ENCODE peak calls at places on chromosomes 16 and 17, in six cellular contexts. T is body of pancreas; F is effector memory CD4-positive, alpha-beta T cell; B is IMR-90; G is BE2C; S is tibial nerve. U is an unnamed sample.

GRCh38 chr16:64280317-64280716 is 841.5 kb downstream of the CDH11 start:
- DNase-seq in F (no peak), T (no peak), B (no peak), G (peak; percentile 7), S (no peak), U (no peak)

GRCh38 chr17:15463363-15463762 is 4.1 kb downstream of the CDRT4 start:
- DNase-seq in T (no peak), S (peak; percentile 37), B (peak; percentile 92), G (no peak), F (no peak), U (no peak)

GRCh38 chr16:81650982-81651562 is 128.0 kb upstream of the PLCG2 start:
- DNase-seq in G (peak; percentile 36), F (no peak), B (no peak), T (peak; percentile 28), S (peak; percentile 61), U (no peak)

GRCh38 chr17:13495423-13495822 is 106.3 kb downstream of the HS3ST3A1 start:
- DNase-seq in S (no peak), T (no peak), B (no peak), G (no peak), F (no peak), U (no peak)

GRCh38 chr16:29126057-29126494 is 141.2 kb downstream of the LAT start:
- DNase-seq in F (no peak), G (no peak), S (no peak), T (no peak), B (no peak), U (no peak)

GRCh38 chr16:17476414-17477259 is 5.9 kb upstream of the XYLT1 start:
- DNase-seq in F (no peak), B (peak; percentile 74), G (peak; percentile 45), T (peak; percentile 70), S (peak; percentile 68), U (peak; percentile 74)

GRCh38 chr17:51006601-51007000 is 114.1 kb downstream of the SPAG9 start:
- DNase-seq in S (no peak), B (peak; percentile 14), T (no peak), F (no peak), G (no peak), U (no peak)

GRCh38 chr17:15384142-15384803 is 42.9 kb upstream of the TEKT3 start:
- DNase-seq in G (no peak), F (no peak), T (no peak), B (peak; percentile 25), S (peak; percentile 53), U (no peak)

GRCh38 chr16:4249546-4249945 is 7.7 kb upstream of the SRL start:
- DNase-seq in F (no peak), B (no peak), T (no peak), G (no peak), S (no peak), U (no peak)

GRCh38 chr17:45371414-45372324 is 54.8 kb upstream of the MAP3K14 start:
- DNase-seq in G (peak; percentile 73), S (peak; percentile 49), B (peak; percentile 96), F (no peak), T (peak; percentile 80), U (peak; percentile 75)

GRCh38 chr17:40350410-40351184 is 13.9 kb downstream of the GJD3 start:
- DNase-seq in T (no peak), S (no peak), F (no peak), G (peak; percentile 88), B (no peak), U (no peak)

GRCh38 chr16:35431829-35432663 is 1972.6 kb downstream of the TP53TG3F start:
- DNase-seq in T (peak; percentile 15), G (peak; percentile 43), S (no peak), B (no peak), F (no peak), U (no peak)

GRCh38 chr16:7714775-7715174 is 382.1 kb downstream of the RBFOX1 start:
- DNase-seq in S (no peak), G (no peak), T (no peak), B (no peak), F (no peak), U (no peak)

GRCh38 chr16:12426122-12426521 is 377.6 kb downstream of the CPPED1 start:
- DNase-seq in B (peak; percentile 26), G (no peak), S (no peak), T (no peak), F (no peak), U (no peak)

GRCh38 chr16:75415169-75415908 is 18.0 kb downstream of the CFDP1 start:
- DNase-seq in F (no peak), T (no peak), B (peak; percentile 69), S (no peak), G (no peak), U (no peak)

GRCh38 chr16:47069841-47070584 is 73.7 kb downstream of the NETO2 start:
- DNase-seq in F (no peak), S (no peak), T (no peak), G (no peak), B (no peak), U (no peak)

GRCh38 chr17:17394494-17394893 is 82.3 kb upstream of the MED9 start:
- DNase-seq in F (no peak), S (no peak), B (no peak), T (no peak), G (no peak), U (no peak)

GRCh38 chr16:6382787-6383515 is 949.7 kb upstream of the RBFOX1 start:
- DNase-seq in T (no peak), F (no peak), B (no peak), S (no peak), G (no peak), U (no peak)

GRCh38 chr17:39736319-39737165 is 1.2 kb upstream of the GRB7 start:
- DNase-seq in T (no peak), F (no peak), G (no peak), S (no peak), B (no peak), U (no peak)

GRCh38 chr17:72790194-72790593 is 302.3 kb downstream of the SLC39A11 start:
- DNase-seq in F (no peak), S (no peak), B (no peak), G (no peak), T (no peak), U (no peak)

GRCh38 chr17:34885076-34885475 is 76.2 kb downstream of the CCT6B start:
- DNase-seq in T (no peak), F (no peak), G (no peak), S (no peak), B (no peak), U (no peak)

GRCh38 chr16:9308300-9309209 is 217.1 kb downstream of the HAPSTR1 start:
- DNase-seq in T (peak; percentile 59), F (no peak), B (no peak), G (no peak), S (no peak), U (peak; percentile 97)

GRCh38 chr16:70670175-70670574 is 15.7 kb downstream of the MTSS2 start:
- DNase-seq in B (no peak), T (no peak), S (no peak), F (no peak), G (no peak), U (no peak)

GRCh38 chr16:66695474-66695934 is 1.0 kb downstream of the CMTM4 start:
- DNase-seq in G (no peak), S (no peak), B (no peak), T (no peak), F (no peak), U (no peak)

GRCh38 chr17:1322469-1322868 is 43.0 kb downstream of the TRARG1 start:
- DNase-seq in S (no peak), T (no peak), G (no peak), F (no peak), B (no peak), U (no peak)

GRCh38 chr16:31880322-31880979 is 6.8 kb downstream of the ZNF267 start:
- DNase-seq in T (no peak), S (no peak), F (peak; percentile 28), B (peak; percentile 80), G (no peak), U (peak; percentile 9)

GRCh38 chr16:3173892-3174617 is 13.9 kb upstream of the OR1F1 start:
- DNase-seq in S (no peak), F (no peak), G (peak; percentile 65), B (no peak), T (no peak), U (no peak)

GRCh38 chr17:56744721-56745120 is 89.0 kb downstream of the C17orf67 start:
- DNase-seq in S (no peak), T (no peak), B (no peak), F (no peak), G (no peak), U (no peak)

GRCh38 chr17:75110307-75110937 is 653 bp downstream of the ARMC7 start:
- DNase-seq in B (no peak), F (no peak), T (peak; percentile 33), S (no peak), G (no peak), U (peak; percentile 51)

GRCh38 chr17:44343510-44344209 is 1.4 kb upstream of the GRN start:
- DNase-seq in T (no peak), G (no peak), F (no peak), S (no peak), B (no peak), U (no peak)

GRCh38 chr17:44344939-44345496 is at the start of gene GRN:
- DNase-seq in G (peak; percentile 96), F (peak; percentile 76), B (peak; percentile 99), S (peak; percentile 99), T (peak; percentile 94), U (peak; percentile 99)

GRCh38 chr17:44345497-44346026 is 460 bp downstream of the GRN start:
- DNase-seq in B (peak; percentile 59), T (peak; percentile 45), F (no peak), S (peak; percentile 43), G (peak; percentile 76), U (peak; percentile 58)

GRCh38 chr17:44348234-44348987 is 3.3 kb downstream of the GRN start:
- DNase-seq in F (no peak), B (peak; percentile 57), G (no peak), T (no peak), S (peak; percentile 28), U (no peak)

GRCh38 chr17:44346064-44346844 is 1.2 kb downstream of the GRN start:
- DNase-seq in F (no peak), T (no peak), B (no peak), S (no peak), G (no peak), U (no peak)
- H3K4me1 ChIP-seq in F (peaks cover 6% of the 10 kb centered on the region), T (peaks cover 17% of the 10 kb centered on the region), B (peaks cover 4% of the 10 kb centered on the region), S (peaks cover 6% of the 10 kb centered on the region), G (no peaks in the 10 kb centered on the region), U (no peaks in the 10 kb centered on the region)

DNA sequence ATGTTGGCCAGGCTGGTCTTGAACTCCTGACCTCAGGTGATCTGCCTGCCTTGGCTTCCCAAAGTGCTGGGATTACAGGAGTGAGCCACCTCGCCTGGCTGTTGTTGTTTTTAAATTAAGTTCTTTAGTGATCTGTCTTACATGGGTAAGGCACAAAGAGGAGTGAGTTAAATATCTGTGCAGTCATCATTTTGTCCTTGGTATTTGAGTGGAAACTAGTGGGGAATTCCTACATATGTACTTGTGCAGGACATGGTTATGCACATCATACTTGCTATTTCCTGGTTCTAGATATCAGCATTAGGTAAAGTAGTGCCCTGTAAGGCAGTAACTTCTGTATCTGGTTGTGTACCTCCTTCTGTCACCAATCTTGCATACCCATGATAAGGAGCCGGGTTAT is 3.7 kb downstream of the KPNB1 start:
- DNase-seq in F (no peak), G (no peak), S (no peak), T (no peak), B (no peak), U (no peak)
- H3K4me3 ChIP-seq in F (no peak overlapping the region), G (no peak overlapping the region), S (no peak overlapping the region), T (no peak overlapping the region), B (no peak overlapping the region), U (no peak overlapping the region)

GRCh38 chr17:3799181-3799627 is 1.8 kb downstream of the ITGAE start:
- DNase-seq in G (no peak), F (no peak), B (no peak), T (no peak), S (no peak), U (no peak)
- H3K4me1 ChIP-seq in G (no peaks in the 10 kb centered on the region), F (peaks cover 14% of the 10 kb centered on the region), B (peaks cover 27% of the 10 kb centered on the region), T (peaks cover 12% of the 10 kb centered on the region), S (no peaks in the 10 kb centered on the region), U (no peaks in the 10 kb centered on the region)

GRCh38 chr17:3482851-3483250 is 7.1 kb downstream of the ASPA start:
- DNase-seq in G (no peak), T (no peak), B (no peak), F (no peak), S (no peak), U (no peak)
- H3K4me3 ChIP-seq in G (no peak overlapping the region), T (no peak overlapping the region), B (no peak overlapping the region), F (no peak overlapping the region), S (no peak overlapping the region), U (no peak overlapping the region)

U was measured in small intestine.